ENCODE peak calls at places on chromosomes 2 and 18, in four cellular contexts. R is neural progenitor cell, A is mesothelial cell of epicardium, N is progenitor cell of endocrine pancreas. O is an unnamed sample.

GRCh38 chr2:3611136-3611535 is 16.2 kb downstream of the COLEC11 start:
- DNase-seq in R (peak), N (no peak), A (no peak), O (no peak)

GRCh38 chr2:33426666-33427231 is 49.7 kb upstream of the RASGRP3 start:
- DNase-seq in R (no peak), N (no peak), A (peak), O (no peak)

GRCh38 chr18:27202771-27203170 is 17.7 kb upstream of the CHST9 start:
- DNase-seq in N (no peak), A (no peak), R (no peak), O (no peak)

GRCh38 chr18:11807233-11807632 is 44.0 kb upstream of the CHMP1B start:
- DNase-seq in A (no peak), R (no peak), N (no peak), O (no peak)

GRCh38 chr2:65064728-65065552 is 8.7 kb downstream of the CEP68 start:
- DNase-seq in R (peak), A (no peak), N (no peak), O (peak)

GRCh38 chr2:24199968-24200590 is 25.2 kb downstream of the FAM228A start:
- DNase-seq in A (no peak), N (no peak), R (no peak), O (no peak)

GRCh38 chr2:229431331-229431954 is 160.4 kb upstream of the PID1 start:
- DNase-seq in N (no peak), R (peak), A (no peak), O (no peak)

GRCh38 chr2:234771985-234772774 is 179.6 kb upstream of the SH3BP4 start:
- DNase-seq in A (no peak), R (no peak), N (no peak), O (no peak)

GRCh38 chr2:23900927-23901322 is 26.0 kb downstream of the ATAD2B start:
- DNase-seq in N (no peak), A (no peak), R (no peak), O (no peak)

GRCh38 chr2:27117995-27118524 is 868 bp downstream of the CGREF1 start:
- DNase-seq in N (no peak), A (no peak), R (no peak), O (no peak)

GRCh38 chr2:142742301-142743214 is 134.9 kb upstream of the KYNU start:
- DNase-seq in N (no peak), R (no peak), A (no peak), O (no peak)

GRCh38 chr2:44477657-44478414 is 116.1 kb downstream of the CAMKMT start:
- DNase-seq in R (no peak), N (no peak), A (no peak), O (no peak)

GRCh38 chr2:44480068-44480467 is 118.3 kb downstream of the CAMKMT start:
- DNase-seq in A (no peak), N (no peak), R (no peak), O (no peak)

GRCh38 chr2:44479127-44479887 is 117.6 kb downstream of the CAMKMT start:
- DNase-seq in N (peak), R (peak), A (no peak), O (peak)
- TF ChIP-seq CTCF in N (peak), R (peak), A (peak), O (peak)

GRCh38 chr18:24014062-24014985 is at the start of gene TTC39C:
- DNase-seq in R (peak), N (peak), A (peak), O (peak)
- TF ChIP-seq CTCF in R (no peak), N (peak), A (no peak), O (no peak)

DNA sequence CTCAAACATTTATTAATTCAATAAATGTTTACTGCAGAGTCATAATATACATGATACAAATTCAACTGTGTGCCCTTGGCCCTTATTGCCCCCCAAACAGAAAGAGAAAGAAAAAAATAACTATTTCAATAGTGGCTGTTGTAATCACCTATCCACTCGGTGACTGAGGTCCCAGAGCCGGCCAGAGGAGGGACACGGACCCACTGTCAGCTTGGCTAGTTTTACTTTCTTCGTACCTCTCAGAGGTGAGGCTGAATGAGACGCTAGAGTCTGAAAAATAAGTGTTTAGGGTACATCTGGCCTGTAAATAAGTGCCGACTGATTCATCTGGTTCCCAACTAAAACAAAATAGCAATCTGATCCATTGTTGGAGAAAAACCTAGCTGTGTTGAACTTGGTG is 31.3 kb upstream of the FZD7 start:
- DNase-seq in N (no peak), R (no peak), A (no peak), O (no peak)
- TF ChIP-seq CTCF in N (peak), R (no peak), A (no peak), O (no peak)

GRCh38 chr18:55779461-55779710 is 191.4 kb upstream of the TCF4 start:
- DNase-seq in R (no peak), N (no peak), A (no peak), O (no peak)

GRCh38 chr18:55779711-55780590 is 192.0 kb upstream of the TCF4 start:
- DNase-seq in R (peak), N (peak), A (peak), O (no peak)

GRCh38 chr18:55778731-55779460 is 190.9 kb upstream of the TCF4 start:
- DNase-seq in N (no peak), A (no peak), R (peak), O (no peak)

GRCh38 chr18:55781481-55781957 is 193.5 kb upstream of the TCF4 start:
- DNase-seq in R (peak), N (no peak), A (no peak), O (no peak)

DNA sequence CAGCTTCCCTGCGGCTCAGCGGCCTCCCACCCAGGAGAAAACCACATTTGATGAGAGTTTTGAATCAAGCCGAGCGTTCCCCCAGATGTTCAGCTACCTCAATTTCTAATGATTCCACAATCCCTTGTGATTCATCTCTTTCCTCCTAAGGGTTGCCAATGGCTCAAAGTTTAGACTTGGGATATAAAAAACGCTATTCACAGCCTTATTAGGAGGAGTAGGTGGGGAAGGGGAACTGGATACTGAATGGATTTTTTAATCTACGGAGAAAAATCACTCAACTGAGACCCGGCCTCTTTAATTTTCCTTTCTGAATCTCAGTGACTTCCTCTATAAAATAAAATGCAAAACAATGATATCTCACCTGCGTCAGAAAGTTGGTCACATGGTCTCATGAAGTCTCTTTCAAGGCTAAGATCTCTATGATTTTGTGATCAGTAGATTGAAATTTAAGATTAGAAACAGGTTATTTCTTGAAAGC is 192.6 kb upstream of the TCF4 start:
- DNase-seq in N (no peak), A (no peak), R (no peak), O (no peak)
- TF ChIP-seq CTCF in N (peak), A (no peak), R (no peak), O (no peak)

GRCh38 chr2:63962186-63962585 is 57.0 kb downstream of the VPS54 start:
- DNase-seq in R (no peak), N (no peak), A (no peak), O (no peak)
- TF ChIP-seq CTCF in R (no peak), N (no peak), A (no peak), O (no peak)

O was measured in D721Med.